ENCODE peak calls at places on chromosomes 5 and 9, in nine cellular contexts. Q, J, T, K, C, F, S, N and G are unnamed samples. For H3K9me3 and H3K4me1, the result is how much of the 10 kb centered on the place peaks cover.

GRCh38 chr5:76544268-76544926 is 78.8 kb downstream of the F2RL2 start:
- DNase-seq in Q (no peak), J (peak), T (peak), K (peak), C (no peak), F (no peak), S (peak), N (no peak), G (no peak)

GRCh38 chr9:81387360-81387759 is 302.0 kb downstream of the TLE1 start:
- DNase-seq in Q (no peak), J (no peak), T (no peak), K (no peak), C (no peak), F (no peak), S (no peak), N (no peak), G (no peak)

GRCh38 chr9:134670042-134670525 is 28.5 kb downstream of the COL5A1 start:
- DNase-seq in Q (no peak), J (no peak), T (no peak), K (peak), C (peak), F (no peak), S (peak), N (no peak), G (no peak)

GRCh38 chr9:22088372-22089063 is 79.4 kb upstream of the CDKN2B start:
- DNase-seq in Q (no peak), J (no peak), T (no peak), K (peak), C (no peak), F (no peak), S (no peak), N (no peak), G (no peak)

GRCh38 chr9:1939926-1940368 is 75.2 kb upstream of the SMARCA2 start:
- DNase-seq in Q (no peak), J (peak), T (no peak), K (no peak), C (no peak), F (no peak), S (peak), N (no peak), G (no peak)

GRCh38 chr9:81264516-81264915 is 424.8 kb downstream of the TLE1 start:
- DNase-seq in Q (no peak), J (no peak), T (no peak), K (peak), C (no peak), F (peak), S (no peak), N (no peak), G (no peak)

GRCh38 chr5:84088996-84089395 is 295.7 kb downstream of the EDIL3 start:
- DNase-seq in Q (no peak), J (no peak), T (no peak), K (peak), C (no peak), F (no peak), S (peak), N (no peak), G (no peak)

GRCh38 chr9:5853005-5853404 is 20.1 kb upstream of the ERMP1 start:
- DNase-seq in Q (no peak), J (no peak), T (no peak), K (no peak), C (no peak), F (no peak), S (no peak), N (no peak), G (no peak)

GRCh38 chr5:133610489-133611356 is 1.6 kb downstream of the FSTL4 start:
- DNase-seq in Q (peak), J (no peak), T (no peak), K (peak), C (no peak), F (peak), S (peak), N (peak), G (peak)

GRCh38 chr9:32294051-32294600 is 90.3 kb upstream of the ACO1 start:
- DNase-seq in Q (no peak), J (no peak), T (no peak), K (no peak), C (no peak), F (no peak), S (no peak), N (no peak), G (no peak)

GRCh38 chr5:110323357-110323756 is 403.1 kb downstream of the TMEM232 start:
- DNase-seq in Q (no peak), J (no peak), T (no peak), K (no peak), C (no peak), F (no peak), S (no peak), N (no peak), G (no peak)

GRCh38 chr5:38680094-38680765 is 123.8 kb upstream of the LIFR start:
- DNase-seq in Q (no peak), J (no peak), T (no peak), K (no peak), C (no peak), F (no peak), S (no peak), N (no peak), G (no peak)

GRCh38 chr5:134125195-134126015 is 10.9 kb downstream of the TCF7 start:
- DNase-seq in Q (peak), J (no peak), T (no peak), K (peak), C (peak), F (peak), S (no peak), N (peak), G (no peak)

GRCh38 chr9:116189683-116190082 is 36.1 kb downstream of the PAPPA start:
- DNase-seq in Q (no peak), J (no peak), T (no peak), K (no peak), C (no peak), F (no peak), S (no peak), N (no peak), G (no peak)

GRCh38 chr9:83242066-83242465 is 179.1 kb upstream of the RASEF start:
- DNase-seq in Q (no peak), J (no peak), T (no peak), K (no peak), C (no peak), F (no peak), S (no peak), N (no peak), G (no peak)

GRCh38 chr5:86320266-86320665 is 297.5 kb upstream of the COX7C start:
- DNase-seq in Q (no peak), J (no peak), T (no peak), K (peak), C (no peak), F (no peak), S (no peak), N (no peak), G (no peak)

GRCh38 chr5:132771559-132771998 is 5.5 kb downstream of the SEPTIN8 start:
- DNase-seq in Q (no peak), J (no peak), T (no peak), K (peak), C (peak), F (peak), S (no peak), N (peak), G (peak)

GRCh38 chr9:9920425-9920824 is 692.4 kb downstream of the PTPRD start:
- DNase-seq in Q (no peak), J (no peak), T (no peak), K (no peak), C (no peak), F (no peak), S (peak), N (no peak), G (no peak)

GRCh38 chr9:8432224-8432623 is 632.6 kb upstream of the DMAC1 start:
- DNase-seq in Q (no peak), J (no peak), T (no peak), K (no peak), C (no peak), F (no peak), S (no peak), N (no peak), G (no peak)

GRCh38 chr9:8436791-8437190 is 637.2 kb upstream of the DMAC1 start:
- DNase-seq in Q (no peak), J (no peak), T (no peak), K (no peak), C (no peak), F (no peak), S (no peak), N (no peak), G (no peak)

GRCh38 chr9:8431505-8431904 is 631.9 kb upstream of the DMAC1 start:
- DNase-seq in Q (no peak), J (no peak), T (no peak), K (no peak), C (no peak), F (no peak), S (no peak), N (no peak), G (no peak)

GRCh38 chr9:8437259-8437658 is 637.7 kb upstream of the DMAC1 start:
- DNase-seq in Q (no peak), J (no peak), T (no peak), K (no peak), C (no peak), F (no peak), S (no peak), N (no peak), G (no peak)

DNA sequence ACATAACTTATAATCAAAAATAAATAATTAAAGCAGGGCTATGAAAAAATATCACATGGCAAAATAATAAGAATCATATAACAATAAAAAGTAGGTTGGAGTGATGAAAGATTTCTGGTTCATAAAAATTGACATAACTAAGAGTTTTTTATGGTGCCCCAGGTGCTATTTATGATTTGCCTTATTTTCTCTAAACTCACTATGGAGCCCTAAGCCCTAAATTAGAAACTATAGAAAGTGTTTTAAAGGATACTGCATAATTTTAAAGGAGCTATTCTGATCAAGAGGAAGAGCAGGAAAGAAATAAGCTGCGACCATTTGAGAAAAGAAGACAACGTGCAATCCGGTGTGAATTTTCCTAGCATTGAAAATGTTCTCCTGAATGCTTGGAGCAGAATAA is 635.0 kb upstream of the DMAC1 start:
- DNase-seq in Q (no peak), J (no peak), T (no peak), K (no peak), C (no peak), F (no peak), S (no peak), N (no peak), G (no peak)
- H3K9me3 ChIP-seq in Q (under half), J (under half), T (under half), K (under half), C (under half), F (under half), S (under half), N (under half), G (under half)

GRCh38 chr5:167833456-167833855 is 458.0 kb upstream of the WWC1 start:
- DNase-seq in Q (no peak), J (no peak), T (no peak), K (no peak), C (no peak), F (no peak), S (no peak), N (no peak), G (no peak)
- H3K4me1 ChIP-seq in Q (under half), J (under half), T (under half), K (under half), C (under half), F (under half), S (under half), N (under half), G (under half)

GRCh38 chr9:35909274-35909673 is at the start of gene SPAAR:
- DNase-seq in Q (no peak), J (no peak), T (no peak), K (no peak), C (no peak), F (peak), S (no peak), N (peak), G (peak)

GRCh38 chr9:35908484-35909125 is 685 bp upstream of the SPAAR start:
- DNase-seq in Q (peak), J (no peak), T (no peak), K (no peak), C (no peak), F (peak), S (no peak), N (peak), G (peak)

GRCh38 chr9:35911690-35912089 is 2.4 kb downstream of the SPAAR start:
- DNase-seq in Q (no peak), J (no peak), T (no peak), K (no peak), C (no peak), F (peak), S (no peak), N (peak), G (peak)

GRCh38 chr9:35910613-35911488 is 1.6 kb downstream of the SPAAR start:
- DNase-seq in Q (peak), J (peak), T (no peak), K (peak), C (no peak), F (peak), S (peak), N (peak), G (peak)

GRCh38 chr9:35909687-35910612 is 660 bp downstream of the SPAAR start:
- DNase-seq in Q (no peak), J (no peak), T (no peak), K (no peak), C (no peak), F (peak), S (no peak), N (peak), G (no peak)
- H3K4me3 ChIP-seq in Q (no peak), J (peak), T (peak), K (no peak), C (no peak), F (peak), S (no peak), N (peak), G (peak)

GRCh38 chr9:88037285-88037845 is 63.0 kb upstream of the CDK20 start:
- DNase-seq in Q (no peak), J (no peak), T (no peak), K (no peak), C (no peak), F (no peak), S (no peak), N (no peak), G (no peak)

GRCh38 chr9:88045686-88046085 is 71.4 kb upstream of the CDK20 start:
- DNase-seq in Q (no peak), J (no peak), T (no peak), K (no peak), C (no peak), F (no peak), S (no peak), N (no peak), G (no peak)

GRCh38 chr9:88043647-88044046 is 69.3 kb upstream of the CDK20 start:
- DNase-seq in Q (no peak), J (no peak), T (no peak), K (no peak), C (no peak), F (no peak), S (no peak), N (no peak), G (no peak)

GRCh38 chr9:88044200-88044599 is 69.9 kb upstream of the CDK20 start:
- DNase-seq in Q (no peak), J (no peak), T (no peak), K (no peak), C (no peak), F (no peak), S (no peak), N (no peak), G (no peak)

GRCh38 chr9:88041447-88041846 is 67.1 kb upstream of the CDK20 start:
- DNase-seq in Q (no peak), J (no peak), T (no peak), K (no peak), C (no peak), F (no peak), S (peak), N (no peak), G (no peak)
- H3K9me3 ChIP-seq in Q (under half), J (under half), T (under half), K (under half), C (under half), F (under half), S (under half), N (half or more), G (under half)

DNA sequence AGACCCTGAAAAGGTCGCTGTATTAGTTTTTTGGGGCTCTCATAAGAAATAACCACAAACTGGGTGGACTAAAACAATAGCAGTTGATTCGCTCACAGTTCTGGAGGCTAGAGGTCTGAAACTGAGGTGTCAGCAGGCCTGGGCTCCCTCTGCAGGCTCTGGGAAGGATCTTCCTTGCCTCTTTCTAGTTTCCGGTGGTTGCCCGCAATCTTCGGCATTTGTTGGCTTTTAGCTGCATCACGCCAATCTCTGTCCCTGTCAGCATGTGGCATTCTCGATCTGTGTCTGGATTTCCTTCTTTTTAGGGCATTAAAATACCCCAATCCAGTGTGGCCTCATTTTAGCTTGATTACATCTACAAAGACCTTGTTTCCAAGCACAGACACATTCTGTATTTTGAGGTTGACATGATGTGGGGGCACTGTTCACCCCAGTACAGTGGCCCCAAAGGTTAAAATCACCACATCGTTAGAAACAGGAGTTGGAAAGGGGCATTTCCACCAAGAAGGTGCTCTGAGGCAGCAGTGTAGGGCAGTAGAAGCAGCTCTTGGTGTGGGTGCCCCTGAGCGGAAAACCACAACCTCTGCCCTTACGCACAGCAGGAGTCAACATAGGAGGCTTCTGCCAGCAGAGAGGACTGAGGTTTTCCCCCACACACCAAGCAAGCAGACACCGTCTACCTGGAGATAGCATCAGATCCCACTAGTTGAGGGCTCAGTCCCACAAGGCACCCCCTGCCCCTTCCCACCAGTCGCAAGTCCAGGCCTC is 13.5 kb downstream of the ZNF79 start:
- DNase-seq in Q (no peak), J (peak), T (peak), K (no peak), C (no peak), F (no peak), S (no peak), N (no peak), G (no peak)
- H3K4me1 ChIP-seq in Q (under half), J (under half), T (under half), K (under half), C (under half), F (under half), S (under half), N (under half), G (under half)

GRCh38 chr5:156328176-156328575 is 1.2 kb downstream of the SGCD start:
- DNase-seq in Q (no peak), J (no peak), T (no peak), K (no peak), C (no peak), F (no peak), S (no peak), N (no peak), G (no peak)

GRCh38 chr5:156327306-156327705 is 342 bp downstream of the SGCD start:
- DNase-seq in Q (no peak), J (no peak), T (no peak), K (no peak), C (no peak), F (no peak), S (no peak), N (no peak), G (no peak)

GRCh38 chr5:156328766-156329165 is 1.8 kb downstream of the SGCD start:
- DNase-seq in Q (no peak), J (no peak), T (no peak), K (no peak), C (no peak), F (no peak), S (no peak), N (no peak), G (peak)

GRCh38 chr5:156325671-156326070 is 1.3 kb upstream of the SGCD start:
- DNase-seq in Q (no peak), J (no peak), T (no peak), K (no peak), C (no peak), F (no peak), S (no peak), N (no peak), G (no peak)

DNA sequence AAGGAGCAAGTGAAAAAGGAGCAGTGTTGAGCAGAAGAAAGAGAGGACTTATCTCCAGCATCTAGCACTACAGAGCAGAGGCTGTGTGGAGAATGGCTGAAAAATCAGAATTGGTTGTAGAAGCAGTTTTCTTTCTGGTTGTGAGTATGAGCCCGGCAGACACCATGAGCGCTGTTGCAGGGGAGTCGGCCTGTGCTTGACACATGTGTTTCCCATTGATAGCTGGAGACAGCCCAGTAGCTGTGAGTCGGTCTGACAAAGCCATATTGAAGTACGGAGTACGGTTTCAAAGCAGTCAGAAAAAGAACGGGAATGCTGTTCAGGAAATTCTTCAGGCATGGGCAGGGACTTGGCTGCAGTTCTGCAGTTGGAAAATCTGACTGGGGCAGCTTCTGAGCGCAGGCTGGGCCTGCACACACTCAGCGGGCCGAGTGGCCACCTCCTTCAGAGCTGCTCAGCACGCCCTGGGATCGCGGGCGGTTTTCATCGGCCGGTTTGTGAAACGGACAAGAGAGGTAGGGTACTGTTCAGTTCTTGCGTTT is at the start of gene SGCD:
- DNase-seq in Q (peak), J (no peak), T (no peak), K (peak), C (peak), F (peak), S (no peak), N (peak), G (peak)
- H3K4me3 ChIP-seq in Q (peak), J (no peak), T (no peak), K (peak), C (peak), F (peak), S (no peak), N (peak), G (peak)

GRCh38 chr5:179128976-179129375 is 68.8 kb downstream of the ZNF354C start:
- DNase-seq in Q (no peak), J (no peak), T (no peak), K (no peak), C (peak), F (no peak), S (no peak), N (no peak), G (no peak)
- H3K9me3 ChIP-seq in Q (under half), J (under half), T (under half), K (under half), C (under half), F (under half), S (under half), N (under half), G (under half)

DNA sequence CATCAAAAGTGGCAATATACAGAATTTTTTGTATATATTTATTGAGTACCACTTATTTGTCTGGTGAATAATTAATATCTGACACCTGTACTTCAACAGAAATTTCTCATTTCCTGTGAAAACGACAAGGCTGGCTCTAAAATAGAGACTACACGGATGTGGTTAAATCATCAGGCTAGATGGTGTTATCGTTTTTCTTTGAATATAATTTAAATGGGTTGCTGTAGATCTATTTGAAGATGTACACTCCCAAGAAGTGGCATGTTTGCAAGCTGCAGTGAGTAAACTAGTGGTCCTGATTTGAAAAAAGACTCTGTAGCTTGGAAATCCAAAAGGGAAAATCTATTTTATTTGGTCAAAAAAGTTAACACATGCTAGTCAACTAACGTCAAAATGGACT is 13.9 kb downstream of the ST8SIA4 start:
- DNase-seq in Q (no peak), J (peak), T (no peak), K (no peak), C (no peak), F (no peak), S (no peak), N (no peak), G (no peak)
- H3K4me1 ChIP-seq in Q (under half), J (under half), T (under half), K (under half), C (under half), F (under half), S (under half), N (under half), G (under half)